ENCODE peak calls at places on chromosomes 13 and 19, in ten cellular contexts. One of them, this sample, is unnamed.

GRCh38 chr19:42053037-42053935 is 16.7 kb downstream of the GRIK5 start:
- DNase-seq in non-pigmented ciliary epithelial cell: no peak
- DNase-seq in AG04449: no peak
- DNase-seq in cardiac muscle cell: no peak
- DNase-seq in COR-L47: no peak
- DNase-seq in hippocampal formation: no peak
- DNase-seq in C1 segment of cervical spinal cord: no peak
- DNase-seq in stimulated activated CD4-positive, alpha-beta T cell treated with anti-CD3 and anti-CD28 coated beads, Interleukin-1b, Interleukin-23, amount 100 ng/mL, for 1 hour: no peak
- DNase-seq in AG04450: no peak
- DNase-seq in brain microvascular endothelial cell: no peak
- DNase-seq in this sample: no peak

GRCh38 chr13:113586661-113587479 is 2.3 kb downstream of the TFDP1 start:
- DNase-seq in brain microvascular endothelial cell: no peak
- DNase-seq in non-pigmented ciliary epithelial cell: no peak
- DNase-seq in cardiac muscle cell: no peak
- DNase-seq in AG04449: no peak
- DNase-seq in COR-L47: no peak
- DNase-seq in stimulated activated CD4-positive, alpha-beta T cell treated with anti-CD3 and anti-CD28 coated beads, Interleukin-1b, Interleukin-23, amount 100 ng/mL, for 1 hour: no peak
- DNase-seq in hippocampal formation: no peak
- DNase-seq in C1 segment of cervical spinal cord: no peak
- DNase-seq in AG04450: no peak
- DNase-seq in this sample: no peak

GRCh38 chr13:20136781-20137703 is 23.8 kb downstream of the GJA3 start:
- DNase-seq in hippocampal formation: no peak
- DNase-seq in stimulated activated CD4-positive, alpha-beta T cell treated with anti-CD3 and anti-CD28 coated beads, Interleukin-1b, Interleukin-23, amount 100 ng/mL, for 1 hour: no peak
- DNase-seq in cardiac muscle cell: no peak
- DNase-seq in COR-L47: no peak
- DNase-seq in C1 segment of cervical spinal cord: no peak
- DNase-seq in non-pigmented ciliary epithelial cell: no peak
- DNase-seq in brain microvascular endothelial cell: no peak
- DNase-seq in AG04449: no peak
- DNase-seq in AG04450: no peak
- DNase-seq in this sample: no peak

GRCh38 chr13:44431150-44431549 is 57.5 kb downstream of the SERP2 start:
- DNase-seq in cardiac muscle cell: peak; percentile 45
- DNase-seq in COR-L47: no peak
- DNase-seq in hippocampal formation: no peak
- DNase-seq in C1 segment of cervical spinal cord: no peak
- DNase-seq in brain microvascular endothelial cell: no peak
- DNase-seq in AG04450: no peak
- DNase-seq in stimulated activated CD4-positive, alpha-beta T cell treated with anti-CD3 and anti-CD28 coated beads, Interleukin-1b, Interleukin-23, amount 100 ng/mL, for 1 hour: no peak
- DNase-seq in AG04449: no peak
- DNase-seq in non-pigmented ciliary epithelial cell: no peak
- DNase-seq in this sample: no peak

GRCh38 chr19:12984143-12984627 is 11.1 kb upstream of the NFIX start:
- DNase-seq in AG04450: no peak
- DNase-seq in hippocampal formation: no peak
- DNase-seq in AG04449: no peak
- DNase-seq in cardiac muscle cell: no peak
- DNase-seq in non-pigmented ciliary epithelial cell: no peak
- DNase-seq in brain microvascular endothelial cell: no peak
- DNase-seq in stimulated activated CD4-positive, alpha-beta T cell treated with anti-CD3 and anti-CD28 coated beads, Interleukin-1b, Interleukin-23, amount 100 ng/mL, for 1 hour: no peak
- DNase-seq in C1 segment of cervical spinal cord: no peak
- DNase-seq in COR-L47: no peak
- DNase-seq in this sample: no peak

GRCh38 chr19:16612631-16613030 is 15.4 kb downstream of the MED26 start:
- DNase-seq in non-pigmented ciliary epithelial cell: no peak
- DNase-seq in AG04449: no peak
- DNase-seq in brain microvascular endothelial cell: no peak
- DNase-seq in AG04450: no peak
- DNase-seq in C1 segment of cervical spinal cord: no peak
- DNase-seq in cardiac muscle cell: no peak
- DNase-seq in COR-L47: no peak
- DNase-seq in stimulated activated CD4-positive, alpha-beta T cell treated with anti-CD3 and anti-CD28 coated beads, Interleukin-1b, Interleukin-23, amount 100 ng/mL, for 1 hour: no peak
- DNase-seq in hippocampal formation: no peak
- DNase-seq in this sample: no peak

GRCh38 chr19:54162241-54162805 is 2.8 kb upstream of the LENG1 start:
- DNase-seq in stimulated activated CD4-positive, alpha-beta T cell treated with anti-CD3 and anti-CD28 coated beads, Interleukin-1b, Interleukin-23, amount 100 ng/mL, for 1 hour: peak; percentile 74
- DNase-seq in non-pigmented ciliary epithelial cell: no peak
- DNase-seq in AG04450: no peak
- DNase-seq in hippocampal formation: no peak
- DNase-seq in brain microvascular endothelial cell: peak; percentile 51
- DNase-seq in C1 segment of cervical spinal cord: no peak
- DNase-seq in AG04449: no peak
- DNase-seq in COR-L47: no peak
- DNase-seq in cardiac muscle cell: peak; percentile 93
- DNase-seq in this sample: no peak

GRCh38 chr19:6632002-6632621 is 37.8 kb downstream of the TNFSF14 start:
- DNase-seq in cardiac muscle cell: peak; percentile 83
- DNase-seq in hippocampal formation: peak; percentile 79
- DNase-seq in brain microvascular endothelial cell: peak; percentile 64
- DNase-seq in COR-L47: peak; percentile 25
- DNase-seq in AG04449: no peak
- DNase-seq in stimulated activated CD4-positive, alpha-beta T cell treated with anti-CD3 and anti-CD28 coated beads, Interleukin-1b, Interleukin-23, amount 100 ng/mL, for 1 hour: peak; percentile 66
- DNase-seq in AG04450: no peak
- DNase-seq in C1 segment of cervical spinal cord: peak; percentile 65
- DNase-seq in non-pigmented ciliary epithelial cell: peak; percentile 22
- DNase-seq in this sample: peak; percentile 34

GRCh38 chr13:22939157-22939556 is 241.6 kb upstream of the SGCG start:
- DNase-seq in COR-L47: no peak
- DNase-seq in AG04450: no peak
- DNase-seq in brain microvascular endothelial cell: no peak
- DNase-seq in non-pigmented ciliary epithelial cell: no peak
- DNase-seq in cardiac muscle cell: no peak
- DNase-seq in stimulated activated CD4-positive, alpha-beta T cell treated with anti-CD3 and anti-CD28 coated beads, Interleukin-1b, Interleukin-23, amount 100 ng/mL, for 1 hour: no peak
- DNase-seq in C1 segment of cervical spinal cord: no peak
- DNase-seq in hippocampal formation: no peak
- DNase-seq in AG04449: no peak
- DNase-seq in this sample: no peak

GRCh38 chr19:7507884-7508283 is 8.0 kb upstream of the ZNF358 start:
- DNase-seq in cardiac muscle cell: no peak
- DNase-seq in stimulated activated CD4-positive, alpha-beta T cell treated with anti-CD3 and anti-CD28 coated beads, Interleukin-1b, Interleukin-23, amount 100 ng/mL, for 1 hour: no peak
- DNase-seq in hippocampal formation: no peak
- DNase-seq in AG04449: no peak
- DNase-seq in non-pigmented ciliary epithelial cell: peak; percentile 55
- DNase-seq in AG04450: peak; percentile 37
- DNase-seq in COR-L47: no peak
- DNase-seq in brain microvascular endothelial cell: peak; percentile 92
- DNase-seq in C1 segment of cervical spinal cord: no peak
- DNase-seq in this sample: no peak

GRCh38 chr19:1449467-1450442 is at the start of gene APC2:
- DNase-seq in non-pigmented ciliary epithelial cell: no peak
- DNase-seq in AG04449: no peak
- DNase-seq in hippocampal formation: peak; percentile 57
- DNase-seq in brain microvascular endothelial cell: no peak
- DNase-seq in cardiac muscle cell: peak; percentile 57
- DNase-seq in AG04450: no peak
- DNase-seq in stimulated activated CD4-positive, alpha-beta T cell treated with anti-CD3 and anti-CD28 coated beads, Interleukin-1b, Interleukin-23, amount 100 ng/mL, for 1 hour: no peak
- DNase-seq in C1 segment of cervical spinal cord: peak; percentile 78
- DNase-seq in COR-L47: peak; percentile 88
- DNase-seq in this sample: peak; percentile 87

GRCh38 chr19:37333457-37333856 is 37.4 kb upstream of the ZNF527 start:
- DNase-seq in stimulated activated CD4-positive, alpha-beta T cell treated with anti-CD3 and anti-CD28 coated beads, Interleukin-1b, Interleukin-23, amount 100 ng/mL, for 1 hour: no peak
- DNase-seq in C1 segment of cervical spinal cord: no peak
- DNase-seq in brain microvascular endothelial cell: no peak
- DNase-seq in non-pigmented ciliary epithelial cell: no peak
- DNase-seq in AG04449: no peak
- DNase-seq in COR-L47: no peak
- DNase-seq in AG04450: no peak
- DNase-seq in cardiac muscle cell: no peak
- DNase-seq in hippocampal formation: no peak
- DNase-seq in this sample: no peak

GRCh38 chr13:52975969-52976368 is 52.6 kb upstream of the OLFM4 start:
- DNase-seq in cardiac muscle cell: no peak
- DNase-seq in COR-L47: no peak
- DNase-seq in brain microvascular endothelial cell: no peak
- DNase-seq in AG04449: no peak
- DNase-seq in non-pigmented ciliary epithelial cell: no peak
- DNase-seq in stimulated activated CD4-positive, alpha-beta T cell treated with anti-CD3 and anti-CD28 coated beads, Interleukin-1b, Interleukin-23, amount 100 ng/mL, for 1 hour: no peak
- DNase-seq in C1 segment of cervical spinal cord: no peak
- DNase-seq in AG04450: no peak
- DNase-seq in hippocampal formation: no peak
- DNase-seq in this sample: no peak

GRCh38 chr19:2628597-2628996 is 73.9 kb downstream of the GNG7 start:
- DNase-seq in stimulated activated CD4-positive, alpha-beta T cell treated with anti-CD3 and anti-CD28 coated beads, Interleukin-1b, Interleukin-23, amount 100 ng/mL, for 1 hour: no peak
- DNase-seq in C1 segment of cervical spinal cord: no peak
- DNase-seq in hippocampal formation: no peak
- DNase-seq in non-pigmented ciliary epithelial cell: no peak
- DNase-seq in cardiac muscle cell: no peak
- DNase-seq in AG04449: no peak
- DNase-seq in COR-L47: no peak
- DNase-seq in AG04450: no peak
- DNase-seq in brain microvascular endothelial cell: no peak
- DNase-seq in this sample: no peak

GRCh38 chr13:32537580-32538233 is 888 bp downstream of the N4BP2L2 start:
- DNase-seq in hippocampal formation: no peak
- DNase-seq in cardiac muscle cell: no peak
- DNase-seq in C1 segment of cervical spinal cord: no peak
- DNase-seq in AG04450: no peak
- DNase-seq in stimulated activated CD4-positive, alpha-beta T cell treated with anti-CD3 and anti-CD28 coated beads, Interleukin-1b, Interleukin-23, amount 100 ng/mL, for 1 hour: no peak
- DNase-seq in brain microvascular endothelial cell: no peak
- DNase-seq in non-pigmented ciliary epithelial cell: no peak
- DNase-seq in AG04449: no peak
- DNase-seq in COR-L47: no peak
- DNase-seq in this sample: no peak

GRCh38 chr13:73216381-73216831 is 157.6 kb downstream of the KLF5 start:
- DNase-seq in AG04450: no peak
- DNase-seq in C1 segment of cervical spinal cord: no peak
- DNase-seq in cardiac muscle cell: no peak
- DNase-seq in hippocampal formation: no peak
- DNase-seq in brain microvascular endothelial cell: no peak
- DNase-seq in AG04449: peak; percentile 86
- DNase-seq in non-pigmented ciliary epithelial cell: no peak
- DNase-seq in COR-L47: no peak
- DNase-seq in stimulated activated CD4-positive, alpha-beta T cell treated with anti-CD3 and anti-CD28 coated beads, Interleukin-1b, Interleukin-23, amount 100 ng/mL, for 1 hour: no peak
- DNase-seq in this sample: no peak

GRCh38 chr13:94303644-94304174 is 175.8 kb downstream of the DCT start:
- DNase-seq in non-pigmented ciliary epithelial cell: no peak
- DNase-seq in stimulated activated CD4-positive, alpha-beta T cell treated with anti-CD3 and anti-CD28 coated beads, Interleukin-1b, Interleukin-23, amount 100 ng/mL, for 1 hour: no peak
- DNase-seq in COR-L47: no peak
- DNase-seq in C1 segment of cervical spinal cord: no peak
- DNase-seq in hippocampal formation: no peak
- DNase-seq in brain microvascular endothelial cell: no peak
- DNase-seq in AG04449: no peak
- DNase-seq in AG04450: no peak
- DNase-seq in cardiac muscle cell: peak; percentile 10
- DNase-seq in this sample: no peak

GRCh38 chr13:28582225-28582891 is 76.6 kb upstream of the POMP start:
- DNase-seq in brain microvascular endothelial cell: no peak
- DNase-seq in non-pigmented ciliary epithelial cell: no peak
- DNase-seq in hippocampal formation: no peak
- DNase-seq in C1 segment of cervical spinal cord: no peak
- DNase-seq in cardiac muscle cell: peak; percentile 23
- DNase-seq in COR-L47: no peak
- DNase-seq in AG04449: no peak
- DNase-seq in stimulated activated CD4-positive, alpha-beta T cell treated with anti-CD3 and anti-CD28 coated beads, Interleukin-1b, Interleukin-23, amount 100 ng/mL, for 1 hour: no peak
- DNase-seq in AG04450: no peak
- DNase-seq in this sample: no peak

This sample was measured in NCI-H1105 treated with DMSO at 0.1 percent for 48 hours.